ENCODE peak calls at places on chromosomes 4 and X, in four cellular contexts. C, F, G and J are unnamed samples.

GRCh38 chrX:19569121-19569805 is 54.0 kb upstream of the MAP3K15 start:
- DNase-seq in F (no peak), C (no peak), G (no peak), J (no peak)

GRCh38 chr4:65670331-65671031 is at the start of gene EPHA5:
- DNase-seq in F (peak), G (peak), C (peak), J (peak)

GRCh38 chrX:29318051-29318450 is 730.8 kb downstream of the IL1RAPL1 start:
- DNase-seq in F (no peak), G (no peak), C (no peak), J (no peak)

GRCh38 chrX:12898073-12898472 is 8.3 kb upstream of the TLR8 start:
- DNase-seq in F (no peak), C (no peak), G (no peak), J (no peak)

GRCh38 chr4:89674876-89675459 is 162.0 kb downstream of the SNCA start:
- DNase-seq in G (no peak), F (no peak), C (no peak), J (no peak)

GRCh38 chr4:184163813-184164212 is 53.9 kb downstream of the ENPP6 start:
- DNase-seq in G (peak), C (peak), F (peak), J (peak)

GRCh38 chr4:159765402-159765801 is 662.5 kb downstream of the RAPGEF2 start:
- DNase-seq in C (no peak), G (no peak), F (no peak), J (no peak)

GRCh38 chr4:76950846-76951321 is 1.3 kb downstream of the SEPTIN11 start:
- DNase-seq in C (peak), G (peak), F (peak), J (no peak)

GRCh38 chr4:27148211-27148895 is 287.7 kb downstream of the STIM2 start:
- DNase-seq in G (no peak), F (no peak), C (no peak), J (no peak)

GRCh38 chr4:122117743-122118142 is 34.4 kb upstream of the BLTP1 start:
- DNase-seq in C (peak), F (no peak), G (no peak), J (no peak)

GRCh38 chr4:176302283-176303275 is 17.2 kb upstream of the SPCS3 start:
- DNase-seq in G (no peak), F (no peak), C (peak), J (no peak)

GRCh38 chrX:103878466-103879151 is 46.6 kb upstream of the RAB9B start:
- DNase-seq in G (no peak), C (peak), F (no peak), J (no peak)

GRCh38 chr4:45640281-45640680 is 483.6 kb downstream of the GABRG1 start:
- DNase-seq in F (no peak), C (no peak), G (no peak), J (no peak)

GRCh38 chrX:53184836-53185235 is 40.2 kb downstream of the KDM5C start:
- DNase-seq in F (no peak), G (no peak), C (peak), J (no peak)

GRCh38 chrX:68049466-68049865 is 383.8 kb downstream of the OPHN1 start:
- DNase-seq in G (no peak), F (no peak), C (no peak), J (no peak)

GRCh38 chrX:14922437-14922836 is 49.2 kb downstream of the MOSPD2 start:
- DNase-seq in G (no peak), C (peak), F (no peak), J (no peak)

GRCh38 chr4:185203380-185204237 is at the start of gene CFAP97:
- DNase-seq in F (peak), C (peak), G (peak), J (peak)

GRCh38 chr4:55169352-55169959 is 44.1 kb upstream of the KDR start:
- DNase-seq in G (no peak), C (no peak), F (no peak), J (peak)

GRCh38 chrX:100747090-100747489 is 15.2 kb upstream of the SYTL4 start:
- DNase-seq in G (no peak), F (no peak), C (no peak), J (no peak)

GRCh38 chrX:24493740-24494543 is 28.9 kb downstream of the PDK3 start:
- DNase-seq in G (no peak), C (no peak), F (no peak), J (no peak)

GRCh38 chrX:39895228-39896110 is 202.3 kb downstream of the BCOR start:
- DNase-seq in C (no peak), G (no peak), F (no peak), J (no peak)

GRCh38 chr4:40933272-40934053 is 183.7 kb downstream of the NSUN7 start:
- DNase-seq in C (no peak), G (no peak), F (no peak), J (no peak)

GRCh38 chr4:22988526-22988925 is 295.8 kb downstream of the GBA3 start:
- DNase-seq in G (no peak), C (no peak), F (no peak), J (no peak)

GRCh38 chr4:25032126-25032525 is 1.4 kb upstream of the LGI2 start:
- DNase-seq in C (peak), F (no peak), G (no peak), J (no peak)

GRCh38 chrX:5122181-5122678 is 1106.4 kb downstream of the NLGN4X start:
- DNase-seq in F (no peak), C (no peak), G (no peak), J (no peak)

GRCh38 chrX:134679644-134680043 is 21.4 kb upstream of the PLAC1 start:
- DNase-seq in G (no peak), F (no peak), C (no peak), J (no peak)

GRCh38 chrX:18994713-18995112 is 10.8 kb upstream of the PHKA2 start:
- DNase-seq in F (no peak), G (no peak), C (peak), J (no peak)